ENCODE peak calls at places on chromosomes 12 and 14, in five cellular contexts. H is AG04450; E is CD8-positive, alpha-beta memory T cell; L is tibial artery; C is uterus. X is an unnamed sample.

GRCh38 chr14:106218189-106218588 is 691.8 kb downstream of the TMEM121 start:
- DNase-seq in H (no peak), E (no peak), L (no peak), C (no peak), X (no peak)

GRCh38 chr14:81402123-81402495 is 2.0 kb upstream of the STON2 start:
- DNase-seq in H (no peak), E (no peak), L (no peak), C (no peak), X (no peak)

GRCh38 chr12:42426733-42427132 is 100.8 kb downstream of the PPHLN1 start:
- DNase-seq in H (no peak), E (no peak), L (no peak), C (no peak), X (no peak)

GRCh38 chr12:54229624-54230212 is 40.9 kb upstream of the SMUG1 start:
- DNase-seq in H (peak), E (no peak), L (no peak), C (peak), X (no peak)

GRCh38 chr12:25186038-25186787 is 8.7 kb downstream of the DNAI7 start:
- DNase-seq in H (no peak), E (no peak), L (no peak), C (no peak), X (no peak)

GRCh38 chr14:68593806-68594536 is 198.9 kb downstream of the ZFP36L1 start:
- DNase-seq in H (no peak), E (no peak), L (peak), C (peak), X (no peak)

GRCh38 chr12:6430990-6431353 is 13.8 kb upstream of the CD27 start:
- DNase-seq in H (no peak), E (no peak), L (peak), C (peak), X (no peak)

GRCh38 chr14:73025544-73025943 is 1.4 kb downstream of the ZFYVE1 start:
- DNase-seq in H (no peak), E (no peak), L (no peak), C (no peak), X (no peak)

GRCh38 chr14:74257078-74257987 is 18.1 kb downstream of the VSX2 start:
- DNase-seq in H (no peak), E (peak), L (no peak), C (no peak), X (no peak)

GRCh38 chr12:47828967-47829482 is 9.3 kb upstream of the HDAC7 start:
- DNase-seq in H (no peak), E (no peak), L (peak), C (peak), X (no peak)

GRCh38 chr14:28759658-28760313 is 6.8 kb upstream of the FOXG1 start:
- DNase-seq in H (no peak), E (no peak), L (no peak), C (no peak), X (peak)

GRCh38 chr14:35342160-35343010 is 50.2 kb downstream of the PSMA6 start:
- DNase-seq in H (no peak), E (no peak), L (peak), C (peak), X (peak)

DNA sequence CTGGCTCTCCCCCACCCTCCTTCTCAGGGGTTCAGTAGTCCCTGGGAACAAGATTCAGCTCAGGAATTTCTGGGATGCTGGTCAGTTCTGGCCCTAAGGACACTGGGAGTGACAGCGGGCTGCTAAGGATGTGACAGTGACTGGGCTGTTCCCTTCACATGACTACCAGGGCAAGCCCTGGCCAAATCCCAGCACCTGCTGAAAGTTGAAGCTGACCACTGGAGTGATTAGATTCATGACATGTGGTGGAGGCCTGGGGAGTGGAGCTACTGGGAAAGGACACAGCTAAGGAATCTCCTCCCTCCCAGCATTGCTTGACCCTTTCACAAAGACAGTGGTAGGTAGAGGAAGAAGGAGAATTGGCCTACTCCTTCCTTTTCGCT is 204.9 kb downstream of the DAD1 start:
- DNase-seq in H (no peak), E (no peak), L (no peak), C (no peak), X (no peak)
- H3K27ac ChIP-seq in H (no peak), E (no peak), L (no peak), C (no peak), X (no peak)

GRCh38 chr12:124386661-124387509 is 92.0 kb downstream of the RFLNA start:
- DNase-seq in H (no peak), E (no peak), L (no peak), C (peak), X (no peak)
- H3K27ac ChIP-seq in H (peak), E (no peak), L (peak), C (peak), X (peak)

GRCh38 chr12:59115526-59115925 is 195.2 kb upstream of the LRIG3 start:
- DNase-seq in H (no peak), E (no peak), L (no peak), C (no peak), X (no peak)
- H3K27ac ChIP-seq in H (no peak), E (no peak), L (no peak), C (no peak), X (no peak)

GRCh38 chr12:113179023-113179422 is 6.3 kb downstream of the DDX54 start:
- DNase-seq in H (no peak), E (no peak), L (no peak), C (no peak), X (no peak)
- H3K27ac ChIP-seq in H (no peak), E (no peak), L (no peak), C (no peak), X (no peak)

GRCh38 chr14:103569436-103569835 is 6.7 kb downstream of the COA8 start:
- DNase-seq in H (no peak), E (no peak), L (no peak), C (no peak), X (no peak)
- H3K27ac ChIP-seq in H (no peak), E (no peak), L (no peak), C (no peak), X (no peak)

DNA sequence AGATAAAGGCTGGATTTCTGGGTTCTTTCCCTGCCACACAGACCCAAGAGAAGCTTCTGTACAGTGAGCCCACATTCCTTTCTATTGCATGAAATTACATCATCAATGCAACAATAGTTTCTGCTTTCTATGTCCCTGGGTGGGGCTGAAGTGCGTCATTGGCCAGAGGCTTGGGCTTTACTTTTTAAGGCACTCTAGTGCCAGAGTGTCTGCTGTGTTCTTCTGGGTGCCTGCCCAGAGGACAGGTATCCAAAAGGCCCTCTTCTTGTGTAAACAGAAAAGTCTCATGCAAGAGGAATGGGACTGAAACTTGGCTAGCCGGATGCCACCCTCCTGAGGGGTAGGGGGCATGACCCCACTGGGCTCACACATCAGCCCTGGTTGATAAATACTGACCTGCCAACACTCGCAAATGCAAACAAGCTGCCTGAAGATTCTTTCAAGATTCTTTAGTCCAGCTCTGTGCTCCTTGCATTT is 5.9 kb downstream of the KRT86 start:
- DNase-seq in H (peak), E (no peak), L (peak), C (peak), X (no peak)
- H3K27ac ChIP-seq in H (peak), E (no peak), L (peak), C (peak), X (no peak)

DNA sequence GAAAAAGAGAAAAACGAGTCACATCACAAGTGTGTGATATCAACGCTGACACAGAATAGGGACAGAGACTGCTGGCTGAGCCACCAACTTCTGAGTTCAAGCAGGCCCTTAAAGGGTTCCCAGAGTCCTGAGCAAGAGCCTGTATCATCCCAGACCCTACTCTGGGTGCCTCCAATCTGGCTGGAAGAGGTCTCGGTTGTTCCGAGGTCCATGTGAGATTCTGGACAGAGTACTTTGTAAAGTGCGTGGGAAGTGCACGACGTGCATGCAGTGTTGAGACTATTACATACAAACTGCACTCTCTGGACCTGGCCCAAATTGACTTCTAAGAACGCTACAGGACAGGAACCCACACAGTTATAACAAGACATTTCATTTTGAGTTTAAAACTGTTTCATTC is 40.6 kb downstream of the MOK start:
- DNase-seq in H (no peak), E (no peak), L (no peak), C (no peak), X (no peak)
- H3K27ac ChIP-seq in H (no peak), E (no peak), L (peak), C (no peak), X (no peak)

GRCh38 chr14:76774471-76775158 is 13.3 kb downstream of the VASH1 start:
- DNase-seq in H (no peak), E (no peak), L (peak), C (no peak), X (no peak)
- H3K27ac ChIP-seq in H (no peak), E (no peak), L (peak), C (peak), X (no peak)